ENCODE peak calls at places on chromosomes 11 and 22, in four cellular contexts. B is A549, S is K562, Y is H1. D is an unnamed sample.

GRCh38 chr11:34426766-34427170 is 12.0 kb upstream of the CAT start:
- DNase-seq in B (no peak), S (no peak), Y (no peak), D (no peak)

GRCh38 chr11:47992959-47993820 is 12.8 kb downstream of the PTPRJ start:
- DNase-seq in B (peak; percentile 72), S (peak; percentile 90), Y (no peak), D (peak; percentile 22)

GRCh38 chr11:76768091-76769047 is 14.8 kb upstream of the TSKU start:
- DNase-seq in B (no peak), S (no peak), Y (no peak), D (peak; percentile 71)

GRCh38 chr22:29167032-29167911 is 38.4 kb upstream of the EMID1 start:
- DNase-seq in B (no peak), S (no peak), Y (no peak), D (no peak)

GRCh38 chr22:25651332-25651731 is 86.9 kb downstream of the GRK3 start:
- DNase-seq in B (no peak), S (no peak), Y (no peak), D (no peak)

GRCh38 chr11:61111786-61112517 is 9.7 kb downstream of the CD5 start:
- DNase-seq in B (no peak), S (no peak), Y (no peak), D (no peak)

GRCh38 chr11:132050577-132051180 is 680.3 kb downstream of the NTM start:
- DNase-seq in B (no peak), S (no peak), Y (no peak), D (no peak)

GRCh38 chr11:76689313-76689712 is 18.8 kb upstream of the LRRC32 start:
- DNase-seq in B (no peak), S (peak; percentile 41), Y (no peak), D (no peak)

GRCh38 chr11:660281-660680 is 23.2 kb downstream of the DRD4 start:
- DNase-seq in B (no peak), S (no peak), Y (no peak), D (no peak)

GRCh38 chr11:48036466-48036865 is 56.1 kb downstream of the PTPRJ start:
- DNase-seq in B (no peak), S (no peak), Y (no peak), D (no peak)

GRCh38 chr11:75557649-75558494 is 4.2 kb upstream of the SERPINH1 start:
- DNase-seq in B (no peak), S (peak; percentile 62), Y (no peak), D (peak; percentile 76)

GRCh38 chr11:130652671-130653335 is 204.4 kb downstream of the ADAMTS15 start:
- DNase-seq in B (no peak), S (no peak), Y (no peak), D (no peak)

GRCh38 chr22:35299717-35300497 is at the start of gene TOM1:
- DNase-seq in B (peak; percentile 94), S (peak; percentile 96), Y (peak; percentile 93), D (peak; percentile 99)

GRCh38 chr22:44088976-44089570 is 65.0 kb downstream of the PARVB start:
- DNase-seq in B (no peak), S (no peak), Y (no peak), D (no peak)

GRCh38 chr11:84660257-84660656 is 966.9 kb downstream of the DLG2 start:
- DNase-seq in B (no peak), S (no peak), Y (no peak), D (no peak)

GRCh38 chr22:21961886-21962654 is 9.4 kb upstream of the PPM1F start:
- DNase-seq in B (no peak), S (no peak), Y (no peak), D (no peak)

GRCh38 chr11:115221461-115222069 is 282.6 kb downstream of the CADM1 start:
- DNase-seq in B (no peak), S (no peak), Y (no peak), D (no peak)

GRCh38 chr22:37640591-37641250 is 1.3 kb downstream of the SH3BP1 start:
- DNase-seq in B (no peak), S (no peak), Y (no peak), D (no peak)

GRCh38 chr22:17786435-17787158 is 12.3 kb upstream of the BID start:
- DNase-seq in B (no peak), S (peak; percentile 94), Y (no peak), D (peak; percentile 60)

GRCh38 chr22:19691007-19691720 is 23.1 kb upstream of the SEPTIN5 start:
- DNase-seq in B (no peak), S (no peak), Y (no peak), D (no peak)

GRCh38 chr11:35190804-35191348 is 51.9 kb downstream of the CD44 start:
- DNase-seq in B (no peak), S (no peak), Y (no peak), D (no peak)

GRCh38 chr11:123454060-123454651 is 24.1 kb downstream of the GRAMD1B start:
- DNase-seq in B (peak; percentile 81), S (no peak), Y (no peak), D (peak; percentile 26)

GRCh38 chr22:44033689-44034088 is 9.6 kb downstream of the PARVB start:
- DNase-seq in B (no peak), S (no peak), Y (no peak), D (no peak)

GRCh38 chr11:111691176-111691575 is 75.0 kb downstream of the PPP2R1B start:
- DNase-seq in B (no peak), S (peak; percentile 12), Y (no peak), D (no peak)

GRCh38 chr11:104899226-104899625 is 966 bp upstream of the CASP12 start:
- DNase-seq in B (no peak), S (no peak), Y (no peak), D (peak; percentile 50)

GRCh38 chr22:40749006-40749405 is 69.7 kb downstream of the MCHR1 start:
- DNase-seq in B (no peak), S (no peak), Y (no peak), D (no peak)

GRCh38 chr22:40928657-40929056 is 22.5 kb upstream of the RBX1 start:
- DNase-seq in B (no peak), S (peak; percentile 46), Y (no peak), D (peak; percentile 71)

GRCh38 chr22:30422481-30423295 is 2.9 kb upstream of the MTFP1 start:
- DNase-seq in B (peak; percentile 75), S (peak; percentile 73), Y (peak; percentile 60), D (peak; percentile 60)

GRCh38 chr11:92978226-92979111 is 9.0 kb downstream of the MTNR1B start:
- DNase-seq in B (no peak), S (no peak), Y (no peak), D (no peak)

GRCh38 chr11:29255401-29255800 is 761.4 kb downstream of the KCNA4 start:
- DNase-seq in B (no peak), S (no peak), Y (no peak), D (no peak)

GRCh38 chr22:19998991-19999820 is 17.4 kb downstream of the ARVCF start:
- DNase-seq in B (no peak), S (no peak), Y (no peak), D (no peak)

GRCh38 chr22:39215430-39216142 is 29.2 kb downstream of the PDGFB start:
- DNase-seq in B (peak; percentile 36), S (peak; percentile 35), Y (no peak), D (no peak)

GRCh38 chr22:41620646-41621098 is at the start of gene DESI1:
- DNase-seq in B (no peak), S (peak; percentile 45), Y (no peak), D (no peak)

GRCh38 chr11:86931965-86932332 is 23.2 kb downstream of the FZD4 start:
- DNase-seq in B (peak; percentile 22), S (peak; percentile 88), Y (no peak), D (peak; percentile 66)

GRCh38 chr22:30591588-30592359 is at the start of gene PES1:
- DNase-seq in B (peak; percentile 94), S (peak; percentile 97), Y (peak; percentile 95), D (peak; percentile 99)

GRCh38 chr11:115740365-115740764 is 236.2 kb upstream of the CADM1 start:
- DNase-seq in B (no peak), S (no peak), Y (no peak), D (no peak)

GRCh38 chr11:61488651-61489291 is 19.8 kb upstream of the LRRC10B start:
- DNase-seq in B (no peak), S (peak; percentile 36), Y (no peak), D (no peak)

GRCh38 chr11:8093931-8094575 is 13.0 kb downstream of the TUB start:
- DNase-seq in B (no peak), S (no peak), Y (no peak), D (no peak)

GRCh38 chr11:8095831-8096522 is 15.0 kb downstream of the TUB start:
- DNase-seq in B (no peak), S (no peak), Y (no peak), D (no peak)

GRCh38 chr11:8096575-8096974 is 15.6 kb downstream of the TUB start:
- DNase-seq in B (no peak), S (no peak), Y (no peak), D (no peak)

GRCh38 chr11:8094656-8095055 is 13.6 kb downstream of the TUB start:
- DNase-seq in B (no peak), S (no peak), Y (no peak), D (no peak)

DNA sequence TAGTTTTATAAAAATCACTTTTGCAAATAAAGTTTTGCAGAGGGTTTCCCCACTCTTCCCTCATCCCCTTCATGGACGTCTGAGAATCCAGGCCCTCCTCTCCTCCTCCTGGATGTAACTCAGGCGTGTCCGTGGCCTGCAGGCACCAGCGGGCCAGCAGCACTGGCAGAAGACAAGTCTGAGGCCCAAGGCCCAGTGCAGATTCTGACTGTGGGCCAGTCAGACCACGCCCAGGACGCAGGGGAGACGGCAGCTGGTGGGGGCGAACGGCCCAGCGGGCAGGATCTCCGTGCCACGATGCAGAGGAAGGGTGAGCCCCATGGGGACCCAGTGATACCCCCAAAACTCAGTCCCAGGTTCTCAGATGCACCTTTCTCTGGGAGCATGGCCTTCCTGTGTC is 14.3 kb downstream of the TUB start:
- DNase-seq in B (no peak), S (no peak), Y (no peak), D (no peak)
- TF ChIP-seq JUN in B (no peak), S (no peak), Y (no peak), D (no peak)

DNA sequence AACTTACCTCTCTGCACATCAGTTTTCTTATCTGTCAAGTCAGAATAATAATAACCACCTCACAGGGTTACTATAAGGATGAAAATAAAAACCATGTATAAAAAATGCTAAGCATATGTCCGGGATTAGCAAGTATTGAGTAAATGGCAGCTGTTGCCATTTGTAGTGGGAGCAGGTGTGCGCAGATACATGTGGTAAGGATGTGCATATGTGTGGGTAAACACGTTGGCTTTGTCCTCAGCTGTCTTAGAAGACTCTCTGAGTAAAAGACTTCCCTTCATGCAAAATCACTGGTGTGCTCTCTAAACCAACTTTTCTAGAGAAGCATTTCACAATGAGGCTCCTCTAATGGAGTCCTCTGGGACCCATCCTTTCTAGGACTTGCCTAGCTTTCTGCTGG is 62.3 kb downstream of the NELL1 start:
- DNase-seq in B (no peak), S (no peak), Y (no peak), D (no peak)
- H3K4me1 ChIP-seq in B (no peaks in the 10 kb centered on the region), S (no peaks in the 10 kb centered on the region), Y (no peaks in the 10 kb centered on the region), D (no peaks in the 10 kb centered on the region)

DNA sequence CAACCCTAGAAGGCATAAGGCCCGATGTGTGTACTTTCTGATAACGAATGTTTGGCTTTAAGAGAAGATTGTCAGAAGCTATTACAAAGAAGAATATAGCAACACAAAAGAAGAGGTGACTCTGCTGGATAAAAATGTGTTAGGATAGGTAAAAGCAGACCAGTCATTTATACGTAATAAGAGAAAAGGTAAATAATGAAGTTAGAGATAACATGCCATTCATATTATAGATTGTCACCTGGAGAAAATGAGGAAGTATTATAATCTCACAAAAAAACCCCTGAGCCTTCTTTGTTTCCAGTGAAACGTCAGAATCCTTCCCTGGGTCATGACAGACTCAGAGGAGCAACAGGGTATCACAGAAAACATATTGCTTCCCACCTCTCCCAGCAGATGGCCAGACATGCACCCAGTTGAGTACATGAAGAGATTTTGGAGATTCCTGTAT is 36.1 kb downstream of the PPFIA1 start:
- DNase-seq in B (no peak), S (peak; percentile 22), Y (no peak), D (peak; percentile 56)
- TF ChIP-seq JUN in B (no peak), S (no peak), Y (no peak), D (no peak)

GRCh38 chr22:46047226-46047625 is 70.3 kb upstream of the WNT7B start:
- DNase-seq in B (no peak), S (no peak), Y (no peak), D (no peak)
- H3K4me1 ChIP-seq in B (peaks cover 4% of the 10 kb centered on the region), S (peaks cover 19% of the 10 kb centered on the region), Y (peaks cover 7% of the 10 kb centered on the region), D (peaks cover 25% of the 10 kb centered on the region)

D was measured in endothelial cell of umbilical vein.